ENCODE peak calls at places on chromosomes 3 and 15, in nine cellular contexts. I is central memory CD4-positive, alpha-beta T cell; H is K562; G is non-pigmented ciliary epithelial cell; D is LHCN-M2; E is LoVo; K is retina; X is stimulated activated CD4-positive, alpha-beta T cell treated with anti-CD3 and anti-CD28 coated beads, Interleukin-4, amount 100 ng/mL, for 4 hours; T is body of pancreas. Q is an unnamed sample.

GRCh38 chr3:42980909-42981308 is 1.8 kb downstream of the GASK1A start:
- DNase-seq in I (no peak), H (no peak), G (no peak), D (no peak), E (no peak), K (no peak), X (no peak), T (no peak), Q (no peak)

GRCh38 chr3:14412831-14413380 is 10.5 kb downstream of the SLC6A6 start:
- DNase-seq in I (no peak), H (no peak), G (no peak), D (no peak), E (no peak), K (no peak), X (no peak), T (no peak), Q (no peak)

GRCh38 chr3:177932750-177933660 is 603.2 kb upstream of the KCNMB2 start:
- DNase-seq in I (no peak), H (no peak), G (no peak), D (peak), E (no peak), K (no peak), X (no peak), T (no peak), Q (peak)

GRCh38 chr15:89026167-89026566 is 62.1 kb upstream of the ABHD2 start:
- DNase-seq in I (no peak), H (no peak), G (no peak), D (no peak), E (no peak), K (no peak), X (no peak), T (no peak), Q (no peak)

GRCh38 chr3:97835761-97836160 is 13.9 kb downstream of the CRYBG3 start:
- DNase-seq in I (no peak), H (no peak), G (peak), D (peak), E (no peak), K (no peak), X (no peak), T (no peak), Q (no peak)

GRCh38 chr3:128874481-128875180 is 4.8 kb upstream of the ACAD9 start:
- DNase-seq in I (no peak), H (no peak), G (no peak), D (peak), E (no peak), K (peak), X (no peak), T (no peak), Q (no peak)

GRCh38 chr3:42819351-42819965 is 10.2 kb downstream of the ACKR2 start:
- DNase-seq in I (no peak), H (no peak), G (no peak), D (no peak), E (no peak), K (no peak), X (no peak), T (peak), Q (no peak)

GRCh38 chr3:140078940-140079339 is 144.0 kb downstream of the CLSTN2 start:
- DNase-seq in I (no peak), H (no peak), G (peak), D (no peak), E (no peak), K (no peak), X (no peak), T (no peak), Q (no peak)

GRCh38 chr3:56819016-56819809 is 17.5 kb upstream of the ARHGEF3 start:
- DNase-seq in I (no peak), H (no peak), G (no peak), D (no peak), E (no peak), K (no peak), X (no peak), T (no peak), Q (no peak)

GRCh38 chr3:178385280-178385952 is 150.8 kb upstream of the KCNMB2 start:
- DNase-seq in I (peak), H (peak), G (no peak), D (peak), E (peak), K (peak), X (no peak), T (peak), Q (no peak)

GRCh38 chr3:35537265-35537664 is 102.1 kb upstream of the ARPP21 start:
- DNase-seq in I (no peak), H (no peak), G (no peak), D (no peak), E (peak), K (no peak), X (no peak), T (peak), Q (no peak)